ENCODE peak calls at places on chromosomes 13 and 19, in six cellular contexts. I is heart right ventricle; L is CD4-positive, CD25-positive, alpha-beta regulatory T cell; D is small intestine; U is pancreas; G is colonic mucosa. C is an unnamed sample. For H3K4me1 and H3K27me3, the result is how much of the 10 kb centered on the place peaks cover.

GRCh38 chr13:114304346-114305034 is 9.8 kb upstream of the CHAMP1 start:
- DNase-seq in L (no peak), G (no peak), I (no peak), D (no peak), U (peak), C (no peak)

GRCh38 chr13:40232321-40232720 is 434.1 kb downstream of the FOXO1 start:
- DNase-seq in D (no peak), I (no peak), U (no peak), G (no peak), L (no peak), C (no peak)

GRCh38 chr13:93227906-93228801 is 1.5 kb downstream of the GPC6 start:
- DNase-seq in U (peak), I (peak), L (no peak), G (peak), D (no peak), C (no peak)

GRCh38 chr13:75621147-75621546 is 15.0 kb upstream of the LMO7 start:
- DNase-seq in U (no peak), I (no peak), D (no peak), G (no peak), L (no peak), C (no peak)

GRCh38 chr13:29758591-29759114 is 91.8 kb downstream of the UBL3 start:
- DNase-seq in G (peak), L (peak), U (no peak), D (peak), I (no peak), C (peak)

GRCh38 chr13:71522976-71523517 is 344.0 kb downstream of the DACH1 start:
- DNase-seq in D (no peak), I (no peak), L (no peak), G (no peak), U (no peak), C (no peak)

GRCh38 chr13:33636955-33637670 is 180.8 kb upstream of the RFC3 start:
- DNase-seq in U (no peak), L (no peak), D (no peak), G (no peak), I (no peak), C (no peak)

GRCh38 chr13:40087021-40088002 is 431.9 kb downstream of the COG6 start:
- DNase-seq in I (no peak), G (no peak), D (no peak), U (peak), L (no peak), C (no peak)

GRCh38 chr13:80083516-80084085 is 257.3 kb downstream of the SPRY2 start:
- DNase-seq in L (no peak), U (no peak), D (no peak), G (no peak), I (no peak), C (no peak)

GRCh38 chr13:110856941-110857835 is 57.7 kb downstream of the ANKRD10 start:
- DNase-seq in L (no peak), G (no peak), U (no peak), D (peak), I (no peak), C (no peak)

GRCh38 chr13:97353927-97354326 is 80.0 kb upstream of the RAP2A start:
- DNase-seq in L (no peak), D (no peak), G (no peak), U (no peak), I (no peak), C (no peak)

GRCh38 chr13:55013051-55013450 is 1984.4 kb downstream of the OLFM4 start:
- DNase-seq in G (no peak), L (no peak), D (no peak), I (no peak), U (no peak), C (no peak)

GRCh38 chr13:105616313-105617075 is 919.0 kb downstream of the EFNB2 start:
- DNase-seq in G (no peak), L (no peak), D (no peak), I (no peak), U (no peak), C (no peak)

GRCh38 chr13:97108535-97108910 is 113.6 kb upstream of the MBNL2 start:
- DNase-seq in I (no peak), U (no peak), G (no peak), D (peak), L (no peak), C (no peak)

GRCh38 chr13:80157261-80157942 is 183.5 kb downstream of the SPRY2 start:
- DNase-seq in D (no peak), G (no peak), U (no peak), I (no peak), L (no peak), C (no peak)

GRCh38 chr19:49362926-49363264 is 679 bp upstream of the TEAD2 start:
- DNase-seq in L (peak), D (no peak), G (peak), U (peak), I (peak), C (peak)

GRCh38 chr13:32087955-32088747 is 56.6 kb downstream of the FRY start:
- DNase-seq in G (no peak), L (no peak), U (no peak), D (no peak), I (no peak), C (no peak)

GRCh38 chr13:110415669-110416068 is 108.6 kb downstream of the COL4A2 start:
- DNase-seq in I (no peak), D (peak), U (no peak), L (no peak), G (peak), C (no peak)

GRCh38 chr19:54253331-54254194 is 3.5 kb downstream of the LILRB5 start:
- DNase-seq in U (no peak), D (no peak), L (no peak), I (no peak), G (no peak), C (no peak)

GRCh38 chr19:28523619-28524018 is 689.3 kb downstream of the UQCRFS1 start:
- DNase-seq in U (no peak), G (no peak), I (no peak), L (no peak), D (no peak), C (no peak)

GRCh38 chr19:10270180-10270615 is 722 bp upstream of the ICAM1 start:
- DNase-seq in U (no peak), I (peak), L (peak), D (peak), G (peak), C (peak)

GRCh38 chr13:24605923-24606372 is 74.3 kb upstream of the ATP12A start:
- DNase-seq in G (no peak), I (no peak), U (no peak), L (peak), D (no peak), C (peak)

GRCh38 chr13:97749174-97749573 is 204.3 kb upstream of the IPO5 start:
- DNase-seq in U (no peak), G (no peak), I (no peak), L (no peak), D (no peak), C (no peak)

GRCh38 chr13:110042253-110042652 is 255.9 kb upstream of the IRS2 start:
- DNase-seq in G (no peak), D (no peak), L (no peak), U (no peak), I (no peak), C (no peak)

GRCh38 chr13:93270769-93271753 is 44.5 kb downstream of the GPC6 start:
- DNase-seq in I (no peak), G (no peak), D (no peak), U (no peak), L (no peak), C (no peak)

GRCh38 chr13:73722120-73722519 is 412.1 kb downstream of the KLF12 start:
- DNase-seq in L (no peak), I (no peak), G (no peak), D (peak), U (no peak), C (no peak)

GRCh38 chr13:103961784-103962183 is 895.6 kb upstream of the SLC10A2 start:
- DNase-seq in L (no peak), G (no peak), I (no peak), D (no peak), U (no peak), C (no peak)

GRCh38 chr13:94416454-94417080 is 62.9 kb downstream of the DCT start:
- DNase-seq in I (no peak), L (no peak), G (no peak), U (no peak), D (peak), C (no peak)

GRCh38 chr13:114282143-114282685 is 813 bp downstream of the UPF3A start:
- DNase-seq in L (no peak), D (no peak), U (peak), I (peak), G (peak), C (peak)

DNA sequence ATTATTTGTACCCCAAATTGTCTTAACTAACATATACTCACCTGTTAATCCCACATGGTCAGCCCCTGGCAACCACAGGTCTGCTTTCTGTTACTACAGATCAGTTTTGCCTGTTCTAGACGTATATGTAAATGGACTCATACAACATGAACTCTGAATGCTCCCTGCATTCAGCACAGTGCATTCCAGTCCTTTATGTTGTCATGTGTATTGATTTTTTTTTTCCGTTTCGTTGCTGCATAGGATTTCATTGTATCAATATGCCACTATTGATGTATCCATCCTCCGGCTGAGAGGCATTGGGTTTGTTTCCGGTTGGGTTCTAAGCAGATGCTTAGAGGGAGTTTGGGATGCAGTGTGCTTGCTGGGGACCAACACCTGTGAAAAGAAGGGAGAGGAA is 36.1 kb upstream of the TNFRSF19 start:
- DNase-seq in G (no peak), U (no peak), I (no peak), D (no peak), L (no peak), C (no peak)
- H3K4me1 ChIP-seq in G (under half), U (under half), I (under half), D (under half), L (under half), C (under half)

DNA sequence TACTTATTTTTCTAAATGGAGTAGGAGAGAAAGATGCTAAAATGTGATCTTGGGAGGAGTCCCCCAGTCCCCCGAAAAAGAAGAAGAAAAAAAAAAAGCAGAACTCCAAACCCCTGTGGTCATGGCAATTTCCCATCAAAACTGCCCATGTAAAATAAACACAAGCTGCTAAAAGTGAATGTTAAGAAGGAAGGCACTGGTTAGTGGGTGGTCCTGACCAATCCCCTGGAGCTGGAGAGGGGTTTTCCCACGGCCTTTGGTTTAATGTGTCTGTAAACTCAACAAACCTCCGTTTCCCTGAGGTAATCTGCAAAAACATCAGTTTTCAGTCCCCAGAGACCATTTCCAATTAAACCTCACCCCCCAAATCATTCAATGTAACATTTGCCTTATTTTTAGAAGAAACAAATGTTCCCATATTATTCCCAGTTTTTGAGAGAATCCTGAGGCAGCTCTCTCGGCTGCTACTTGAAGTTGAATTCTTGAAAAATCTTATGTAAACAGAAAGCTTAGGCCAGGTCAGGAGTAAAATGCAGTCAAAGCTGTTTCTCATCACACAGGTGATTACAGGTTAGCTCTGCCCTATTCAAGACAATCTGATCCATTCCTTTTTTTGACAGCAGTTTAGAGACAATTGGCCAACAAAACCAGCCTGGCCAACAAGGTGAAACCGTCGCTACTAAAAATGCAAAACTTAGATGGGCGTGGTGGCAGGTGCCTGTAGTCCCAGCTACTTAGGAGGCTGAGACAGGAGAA is 17.0 kb downstream of the RAB3D start:
- DNase-seq in L (no peak), D (no peak), I (no peak), G (no peak), U (no peak), C (no peak)
- H3K27ac ChIP-seq in L (no peak), D (no peak), I (peak), G (no peak), U (peak), C (no peak)

GRCh38 chr19:39631178-39631577 is 24.5 kb upstream of the LGALS16 start:
- DNase-seq in D (no peak), L (no peak), G (no peak), I (no peak), U (no peak), C (no peak)

GRCh38 chr19:39631626-39632025 is 24.1 kb upstream of the LGALS16 start:
- DNase-seq in D (no peak), G (no peak), L (no peak), I (no peak), U (no peak), C (no peak)
- H3K27me3 ChIP-seq in D (under half), G (under half), L (under half), I (under half), U (under half), C (under half)

GRCh38 chr19:12938536-12939291 is at the start of gene CALR:
- DNase-seq in I (peak), L (no peak), D (peak), G (peak), U (no peak), C (peak)

GRCh38 chr19:12939292-12939606 is 840 bp downstream of the CALR start:
- DNase-seq in I (no peak), L (no peak), D (peak), U (no peak), G (no peak), C (no peak)

GRCh38 chr19:12937243-12938053 is 961 bp upstream of the CALR start:
- DNase-seq in U (no peak), D (no peak), I (no peak), G (peak), L (no peak), C (no peak)

GRCh38 chr19:12936582-12936981 is 1.8 kb upstream of the CALR start:
- DNase-seq in U (no peak), L (no peak), G (no peak), I (no peak), D (no peak), C (no peak)

GRCh38 chr19:12938054-12938535 is 314 bp upstream of the CALR start:
- DNase-seq in G (peak), I (peak), D (peak), U (peak), L (peak), C (peak)
- H3K4me1 ChIP-seq in G (under half), I (under half), D (under half), U (under half), L (under half), C (under half)

DNA sequence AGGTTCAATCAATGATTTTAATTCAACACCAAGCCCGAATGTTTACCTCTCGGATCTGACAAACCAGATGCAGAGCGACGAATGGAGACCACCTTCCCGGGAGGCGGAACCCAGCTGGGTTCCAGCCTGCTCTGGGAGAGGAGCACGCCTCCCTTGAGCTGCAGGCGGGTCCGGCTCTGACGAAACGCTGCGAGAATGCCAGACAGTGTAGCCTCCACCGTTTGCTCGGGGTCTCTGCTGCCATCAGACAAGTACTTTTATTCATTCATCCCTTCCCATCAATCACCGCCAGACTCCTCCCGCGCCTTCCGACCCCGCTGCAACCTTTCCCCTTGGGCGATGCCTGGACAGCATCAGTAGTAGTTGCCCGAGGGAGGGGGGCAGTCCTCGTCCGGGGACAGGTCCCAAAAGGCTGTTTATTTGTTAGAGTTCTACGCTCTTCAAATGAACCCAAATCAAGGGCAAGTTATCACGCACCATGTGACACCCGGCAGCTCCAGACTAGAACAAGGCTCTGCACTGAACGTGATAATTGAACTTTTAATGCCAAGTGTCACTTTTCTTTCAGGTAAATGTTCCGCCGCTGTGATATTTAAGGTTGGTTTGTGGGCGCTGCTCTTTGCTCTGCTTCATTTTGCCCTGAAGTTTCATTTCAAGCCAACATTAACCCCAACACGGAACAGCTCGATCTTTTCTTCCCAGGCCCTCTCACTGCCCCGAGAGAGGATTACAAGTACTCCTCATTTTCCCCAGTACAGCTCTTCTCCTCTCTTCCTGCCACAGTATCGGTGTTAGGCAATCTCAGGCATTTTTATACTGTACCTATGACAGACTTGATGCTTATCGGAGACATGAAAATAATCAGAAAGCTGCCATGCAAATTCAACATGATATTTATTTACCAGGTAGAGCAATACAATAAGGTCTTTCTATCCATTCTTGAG is 992 bp upstream of the EDNRB start:
- DNase-seq in D (no peak), L (no peak), U (no peak), G (peak), I (peak), C (no peak)
- H3K27ac ChIP-seq in D (peak), L (no peak), U (no peak), G (peak), I (peak), C (no peak)

GRCh38 chr19:50924576-50924975 is 13.4 kb upstream of the KLK4 start:
- DNase-seq in U (no peak), I (no peak), D (no peak), G (no peak), L (no peak), C (no peak)

GRCh38 chr19:50928841-50929240 is 17.6 kb upstream of the KLK4 start:
- DNase-seq in L (no peak), D (no peak), U (no peak), G (no peak), I (no peak), C (no peak)

GRCh38 chr19:50926144-50926543 is 14.9 kb upstream of the KLK4 start:
- DNase-seq in I (no peak), L (no peak), U (no peak), D (no peak), G (no peak), C (no peak)

GRCh38 chr19:50922316-50922853 is 11.2 kb upstream of the KLK4 start:
- DNase-seq in G (peak), I (peak), L (peak), D (peak), U (peak), C (peak)

GRCh38 chr19:50925734-50926133 is 14.5 kb upstream of the KLK4 start:
- DNase-seq in D (no peak), G (no peak), L (no peak), U (no peak), I (no peak), C (no peak)
- H3K27me3 ChIP-seq in D (under half), G (under half), L (under half), U (under half), I (half or more), C (under half)

DNA sequence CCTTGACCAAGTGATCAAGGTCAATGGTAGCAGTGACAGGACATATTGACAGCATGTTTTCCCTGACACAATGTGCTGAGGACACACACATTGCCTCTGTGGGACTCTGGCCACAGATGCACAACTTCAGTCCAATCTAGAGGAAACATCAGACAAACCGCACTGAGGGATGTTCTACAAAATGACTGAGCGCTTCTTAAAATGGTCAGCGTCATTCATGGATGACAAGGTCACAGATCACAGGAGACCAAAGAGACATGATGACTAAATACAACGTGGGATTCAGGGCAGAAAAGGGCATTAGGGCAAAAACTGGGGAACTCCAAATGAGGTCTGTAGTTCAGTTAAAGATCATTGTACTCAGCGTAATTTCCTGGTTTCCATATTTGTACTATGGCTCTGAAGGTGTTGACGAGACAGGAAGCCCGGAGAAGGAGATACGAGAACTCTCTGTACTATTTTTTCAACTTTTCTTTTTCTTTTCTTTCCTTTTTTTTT is 20.6 kb downstream of the PBX4 start:
- DNase-seq in L (peak), I (no peak), G (no peak), U (no peak), D (peak), C (peak)
- H3K4me1 ChIP-seq in L (half or more), I (under half), G (under half), U (under half), D (under half), C (half or more)

DNA sequence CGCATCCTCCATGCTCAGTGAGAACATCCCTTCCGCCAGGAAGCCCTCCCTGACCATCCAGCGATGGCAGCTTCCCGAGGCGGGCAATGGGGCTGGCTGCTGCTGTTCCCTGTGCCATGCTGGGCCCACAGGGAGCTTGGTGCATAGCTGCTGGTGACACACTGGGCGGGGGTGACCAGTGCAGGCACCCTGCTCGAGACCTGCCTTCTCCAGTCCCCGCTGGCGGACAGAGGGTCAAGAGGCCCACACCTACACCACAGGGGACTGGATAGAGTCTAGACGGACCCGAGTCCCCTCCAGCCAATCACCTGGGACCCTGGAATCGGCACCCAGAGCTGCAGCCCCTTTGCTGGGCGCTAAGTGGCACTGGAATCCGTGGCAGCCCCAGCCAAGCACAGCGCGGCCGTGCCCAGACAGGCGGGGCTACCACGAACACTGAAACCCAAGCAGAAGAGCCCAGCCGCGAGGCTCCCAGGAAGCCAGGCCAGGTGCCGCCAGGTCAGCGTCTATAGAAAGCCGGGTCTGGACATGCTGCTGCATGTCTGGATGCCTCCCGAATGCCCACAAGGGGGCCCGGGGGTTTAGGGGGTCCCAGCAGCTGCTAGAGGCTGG is 9.0 kb upstream of the TBXA2R start:
- DNase-seq in D (no peak), U (no peak), I (no peak), G (no peak), L (no peak), C (no peak)
- H3K27ac ChIP-seq in D (no peak), U (no peak), I (no peak), G (no peak), L (no peak), C (no peak)

C was measured in CD4-positive, alpha-beta memory T cell.